ENCODE peak calls at places on chromosomes 11 and 22, in seven cellular contexts. X is ovary, L is neural progenitor cell, Y is kidney epithelial cell, F is right lobe of liver, V is cardiac muscle cell, E is pancreas. J is an unnamed sample. For H3K36me3, the result is how much of the 10 kb centered on the place peaks cover.

GRCh38 chr11:108854366-108854765 is 189.5 kb downstream of the DDX10 start:
- DNase-seq in Y (no peak), X (no peak), F (no peak), V (no peak), E (no peak), L (no peak), J (peak)

GRCh38 chr11:44959064-44959463 is 8.4 kb upstream of the TP53I11 start:
- DNase-seq in Y (no peak), E (no peak), X (no peak), F (no peak), L (no peak), V (no peak), J (no peak)

GRCh38 chr11:43516316-43516820 is 157.6 kb downstream of the TTC17 start:
- DNase-seq in F (no peak), X (no peak), V (no peak), E (no peak), L (peak), Y (no peak), J (no peak)

GRCh38 chr11:120917536-120918239 is 106.2 kb upstream of the TBCEL start:
- DNase-seq in V (no peak), L (no peak), Y (no peak), E (no peak), X (no peak), F (no peak), J (no peak)

GRCh38 chr22:34992672-34993071 is 73.3 kb upstream of the ISX start:
- DNase-seq in Y (no peak), E (no peak), X (no peak), V (no peak), L (no peak), F (no peak), J (no peak)

GRCh38 chr11:61266602-61267001 is 25.6 kb downstream of the PGA5 start:
- DNase-seq in Y (no peak), F (no peak), L (no peak), E (no peak), V (no peak), X (no peak), J (no peak)

GRCh38 chr11:70397983-70398833 is at the start of gene CTTN:
- DNase-seq in Y (peak), E (peak), X (peak), V (peak), F (peak), L (peak), J (peak)

GRCh38 chr11:114058871-114059277 is 637 bp upstream of the ZBTB16 start:
- DNase-seq in L (peak), Y (no peak), E (peak), F (peak), V (peak), X (peak), J (no peak)

GRCh38 chr11:77374611-77375031 is 73.1 kb upstream of the GDPD4 start:
- DNase-seq in F (no peak), V (no peak), Y (no peak), L (no peak), X (no peak), E (no peak), J (no peak)

GRCh38 chr22:40203568-40203967 is 25.8 kb downstream of the TNRC6B start:
- DNase-seq in L (no peak), E (no peak), F (no peak), V (no peak), X (no peak), Y (no peak), J (peak)

GRCh38 chr22:27267145-27267544 is 534.4 kb downstream of the MN1 start:
- DNase-seq in E (no peak), L (no peak), F (no peak), Y (no peak), V (no peak), X (no peak), J (no peak)

GRCh38 chr11:14974021-14974698 is 2.0 kb upstream of the CALCA start:
- DNase-seq in F (no peak), V (no peak), Y (no peak), L (peak), X (no peak), E (peak), J (peak)

GRCh38 chr11:118791961-118792578 is 1.1 kb upstream of the DDX6 start:
- DNase-seq in F (peak), X (peak), L (peak), Y (no peak), E (peak), V (peak), J (peak)

GRCh38 chr22:49099496-49100124 is 728.1 kb downstream of the BRD1 start:
- DNase-seq in X (no peak), E (no peak), V (no peak), F (no peak), Y (peak), L (no peak), J (no peak)

GRCh38 chr11:124707813-124708212 is 31.9 kb upstream of the NRGN start:
- DNase-seq in L (no peak), X (no peak), E (no peak), Y (no peak), F (no peak), V (no peak), J (no peak)

GRCh38 chr11:10931761-10932700 is 74.2 kb upstream of the ZBED5 start:
- DNase-seq in X (peak), E (peak), L (peak), F (no peak), Y (no peak), V (peak), J (no peak)

GRCh38 chr11:34626393-34626792 is 5.5 kb downstream of the EHF start:
- DNase-seq in X (no peak), V (no peak), Y (no peak), F (no peak), E (no peak), L (no peak), J (no peak)

GRCh38 chr11:60307507-60308195 is 19.4 kb upstream of the MS4A6E start:
- DNase-seq in L (no peak), Y (no peak), F (no peak), E (no peak), X (no peak), V (no peak), J (no peak)

GRCh38 chr11:62777389-62777788 is 6.2 kb downstream of the TAF6L start:
- DNase-seq in Y (no peak), X (no peak), E (no peak), V (no peak), F (no peak), L (no peak), J (no peak)

GRCh38 chr11:83827940-83828554 is 541.9 kb upstream of the CCDC90B start:
- DNase-seq in E (no peak), X (no peak), V (peak), Y (no peak), L (peak), F (no peak), J (no peak)

GRCh38 chr11:130407978-130408377 is 20.4 kb downstream of the ADAMTS8 start:
- DNase-seq in E (no peak), V (peak), X (no peak), F (no peak), Y (no peak), L (no peak), J (no peak)

GRCh38 chr22:21861290-21861848 is 6.1 kb downstream of the MAPK1 start:
- DNase-seq in L (no peak), Y (no peak), V (no peak), F (no peak), E (no peak), X (no peak), J (no peak)

GRCh38 chr22:50735739-50736030 is 2.3 kb upstream of the ACR start:
- DNase-seq in E (no peak), V (no peak), Y (no peak), F (no peak), L (no peak), X (no peak), J (no peak)

GRCh38 chr22:49289822-49290221 is 537.9 kb downstream of the BRD1 start:
- DNase-seq in V (no peak), L (no peak), Y (no peak), X (no peak), E (no peak), F (no peak), J (no peak)

GRCh38 chr11:2525941-2526807 is 81.4 kb downstream of the KCNQ1 start:
- DNase-seq in E (peak), F (peak), L (no peak), X (peak), Y (no peak), V (no peak), J (no peak)

GRCh38 chr11:330307-330693 is 9.6 kb upstream of the IFITM3 start:
- DNase-seq in E (no peak), F (no peak), V (no peak), L (no peak), X (no peak), Y (no peak), J (no peak)

GRCh38 chr11:1360181-1360834 is 29.4 kb upstream of the BRSK2 start:
- DNase-seq in F (no peak), V (no peak), L (no peak), X (no peak), E (no peak), Y (no peak), J (no peak)

GRCh38 chr22:46348099-46348695 is 12.7 kb downstream of the TRMU start:
- DNase-seq in F (peak), Y (no peak), L (no peak), E (peak), X (no peak), V (no peak), J (no peak)
- H3K36me3 ChIP-seq in F (under half), Y (under half), L (under half), E (half or more), X (under half), V (under half), J (half or more)

GRCh38 chr22:20559174-20559760 is 51.9 kb downstream of the MED15 start:
- DNase-seq in E (no peak), L (no peak), V (no peak), X (no peak), F (no peak), Y (no peak), J (no peak)

GRCh38 chr22:20554824-20555223 is 47.4 kb downstream of the MED15 start:
- DNase-seq in Y (no peak), F (no peak), X (no peak), L (no peak), V (no peak), E (no peak), J (no peak)

GRCh38 chr22:20560716-20561115 is 53.3 kb downstream of the MED15 start:
- DNase-seq in V (no peak), Y (no peak), X (no peak), L (no peak), F (no peak), E (no peak), J (no peak)

GRCh38 chr22:20561882-20562281 is 54.5 kb downstream of the MED15 start:
- DNase-seq in V (no peak), Y (no peak), L (no peak), E (no peak), F (no peak), X (no peak), J (no peak)

DNA sequence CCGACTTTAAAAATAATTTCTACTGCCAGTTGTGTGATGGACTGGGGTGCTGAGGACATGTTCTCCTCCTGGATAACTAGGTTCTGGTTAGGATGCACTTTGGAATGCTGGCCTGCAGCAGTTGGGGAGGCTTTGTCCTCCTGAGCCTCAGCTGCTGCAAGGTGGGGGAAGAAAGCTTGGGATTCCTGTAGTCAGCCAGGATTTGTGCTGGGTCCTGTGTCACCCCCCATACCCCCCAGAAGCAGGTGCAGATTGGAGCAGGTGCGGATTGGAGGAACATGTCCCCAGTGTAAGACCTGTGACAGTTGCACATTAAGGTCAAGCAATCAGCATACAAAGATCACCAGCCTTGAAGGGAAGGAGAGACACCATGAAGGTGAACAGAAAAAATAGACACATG is 51.1 kb downstream of the MED15 start:
- DNase-seq in F (no peak), E (no peak), L (no peak), Y (no peak), X (no peak), V (no peak), J (no peak)
- H3K36me3 ChIP-seq in F (under half), E (under half), L (under half), Y (under half), X (under half), V (under half), J (half or more)

DNA sequence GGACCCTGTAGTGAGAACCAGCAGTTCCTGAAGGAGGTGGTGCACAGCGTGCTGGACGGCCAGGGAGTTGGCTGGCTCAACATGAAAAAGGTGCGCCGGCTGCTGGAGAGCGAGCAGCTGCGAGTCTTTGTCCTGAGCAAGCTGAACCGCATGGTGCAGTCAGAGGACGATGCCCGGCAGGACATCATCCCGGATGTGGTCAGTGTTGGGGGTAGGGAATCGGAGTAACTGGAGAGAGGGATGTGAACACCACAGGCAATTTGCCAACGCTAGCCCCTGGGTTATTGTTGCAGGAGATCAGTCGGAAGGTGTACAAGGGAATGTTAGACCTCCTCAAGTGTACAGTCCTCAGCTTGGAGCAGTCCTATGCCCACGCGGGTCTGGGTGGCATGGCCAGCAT is 19.9 kb downstream of the MADD start:
- DNase-seq in X (no peak), V (no peak), Y (no peak), F (no peak), E (no peak), L (no peak), J (no peak)
- H3K36me3 ChIP-seq in X (under half), V (half or more), Y (under half), F (under half), E (half or more), L (under half), J (half or more)

GRCh38 chr11:28910926-28911325 is 802.7 kb downstream of the METTL15 start:
- DNase-seq in E (no peak), Y (no peak), X (no peak), V (peak), F (no peak), L (no peak), J (no peak)
- H3K36me3 ChIP-seq in E (under half), Y (under half), X (under half), V (under half), F (under half), L (under half), J (under half)

GRCh38 chr11:36488096-36488495 is 22.0 kb downstream of the TRAF6 start:
- DNase-seq in F (no peak), X (no peak), L (no peak), Y (no peak), E (no peak), V (no peak), J (no peak)

GRCh38 chr11:36492724-36493304 is 17.3 kb downstream of the TRAF6 start:
- DNase-seq in X (no peak), Y (no peak), F (no peak), L (peak), E (no peak), V (peak), J (peak)

GRCh38 chr11:36493332-36493731 is 16.7 kb downstream of the TRAF6 start:
- DNase-seq in E (no peak), L (no peak), Y (no peak), F (no peak), V (no peak), X (no peak), J (no peak)

GRCh38 chr11:36487619-36488018 is 22.5 kb downstream of the TRAF6 start:
- DNase-seq in F (no peak), L (no peak), X (no peak), V (no peak), Y (no peak), E (no peak), J (no peak)

GRCh38 chr11:36490026-36490806 is 19.9 kb downstream of the TRAF6 start:
- DNase-seq in F (no peak), V (no peak), Y (no peak), E (no peak), X (no peak), L (no peak), J (no peak)
- H3K36me3 ChIP-seq in F (under half), V (under half), Y (under half), E (under half), X (under half), L (under half), J (half or more)

DNA sequence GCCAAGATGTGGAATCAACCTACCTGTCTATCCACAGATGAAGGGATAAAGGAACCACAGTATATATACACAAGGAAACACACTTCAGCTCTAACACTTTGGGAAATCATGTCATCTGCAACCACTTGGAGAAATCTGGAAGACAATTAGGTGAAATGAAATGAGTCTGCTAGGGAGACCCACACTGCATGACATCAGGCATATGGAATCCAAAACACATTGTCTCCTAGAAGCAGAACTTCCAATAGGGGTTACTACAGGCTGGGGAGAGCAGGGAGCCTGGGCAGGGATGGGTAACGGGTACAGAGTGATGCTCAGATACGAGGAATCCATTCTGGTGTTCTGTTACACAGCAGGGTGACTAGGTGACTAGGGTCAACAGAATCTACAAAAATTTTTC is 18.3 kb downstream of the RGL4 start:
- DNase-seq in Y (no peak), L (no peak), X (no peak), E (no peak), V (no peak), F (no peak), J (no peak)
- H3K36me3 ChIP-seq in Y (under half), L (under half), X (under half), E (under half), V (under half), F (under half), J (half or more)

GRCh38 chr22:37627091-37627490 is 12.4 kb upstream of the SH3BP1 start:
- DNase-seq in F (no peak), E (no peak), L (no peak), V (peak), X (no peak), Y (no peak), J (no peak)

GRCh38 chr22:37628830-37629229 is 10.6 kb upstream of the SH3BP1 start:
- DNase-seq in L (no peak), F (no peak), V (no peak), X (no peak), Y (no peak), E (no peak), J (no peak)

GRCh38 chr22:37626556-37627075 is 12.9 kb upstream of the SH3BP1 start:
- DNase-seq in X (no peak), E (no peak), L (no peak), V (no peak), F (no peak), Y (no peak), J (no peak)

GRCh38 chr22:37626144-37626543 is 13.3 kb upstream of the SH3BP1 start:
- DNase-seq in F (peak), V (peak), E (no peak), L (no peak), Y (no peak), X (peak), J (no peak)

GRCh38 chr22:37627545-37627944 is 11.9 kb upstream of the SH3BP1 start:
- DNase-seq in L (no peak), Y (no peak), E (no peak), F (no peak), V (no peak), X (no peak), J (peak)
- H3K36me3 ChIP-seq in L (under half), Y (under half), E (under half), F (under half), V (under half), X (under half), J (under half)

GRCh38 chr22:24416095-24416494 is 11.3 kb upstream of the ADORA2A start:
- DNase-seq in V (no peak), F (no peak), L (no peak), Y (no peak), X (no peak), E (peak), J (no peak)

GRCh38 chr22:24413726-24414385 is 13.5 kb upstream of the ADORA2A start:
- DNase-seq in F (no peak), E (no peak), Y (no peak), L (no peak), V (no peak), X (no peak), J (no peak)

GRCh38 chr22:24414984-24415945 is 12.1 kb upstream of the ADORA2A start:
- DNase-seq in X (no peak), F (no peak), L (no peak), E (peak), V (no peak), Y (no peak), J (no peak)

GRCh38 chr22:24413271-24413670 is 14.1 kb upstream of the ADORA2A start:
- DNase-seq in X (no peak), F (no peak), Y (no peak), L (no peak), V (no peak), E (no peak), J (no peak)

DNA sequence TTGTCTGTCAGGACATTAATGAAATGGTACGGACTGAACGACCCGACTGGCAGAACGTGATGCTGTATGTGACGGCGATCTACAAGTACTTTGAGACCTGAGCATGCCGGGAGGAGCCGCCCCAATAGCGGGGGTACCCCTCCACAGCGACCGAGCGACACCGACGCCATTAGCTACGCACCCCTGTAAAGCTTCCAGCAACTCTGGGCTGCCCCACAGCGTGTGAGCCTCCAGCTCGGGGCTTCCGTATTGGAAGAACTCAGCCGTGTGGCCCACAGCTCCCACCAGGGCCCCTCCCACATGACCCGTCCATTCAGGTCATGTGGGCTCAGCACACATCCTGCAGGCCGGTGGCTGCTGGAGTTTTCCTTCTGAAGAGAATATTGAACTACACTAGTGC is 12.9 kb upstream of the ADORA2A start:
- DNase-seq in V (no peak), Y (no peak), F (no peak), E (peak), X (no peak), L (no peak), J (no peak)
- H3K36me3 ChIP-seq in V (under half), Y (under half), F (under half), E (under half), X (under half), L (under half), J (under half)

DNA sequence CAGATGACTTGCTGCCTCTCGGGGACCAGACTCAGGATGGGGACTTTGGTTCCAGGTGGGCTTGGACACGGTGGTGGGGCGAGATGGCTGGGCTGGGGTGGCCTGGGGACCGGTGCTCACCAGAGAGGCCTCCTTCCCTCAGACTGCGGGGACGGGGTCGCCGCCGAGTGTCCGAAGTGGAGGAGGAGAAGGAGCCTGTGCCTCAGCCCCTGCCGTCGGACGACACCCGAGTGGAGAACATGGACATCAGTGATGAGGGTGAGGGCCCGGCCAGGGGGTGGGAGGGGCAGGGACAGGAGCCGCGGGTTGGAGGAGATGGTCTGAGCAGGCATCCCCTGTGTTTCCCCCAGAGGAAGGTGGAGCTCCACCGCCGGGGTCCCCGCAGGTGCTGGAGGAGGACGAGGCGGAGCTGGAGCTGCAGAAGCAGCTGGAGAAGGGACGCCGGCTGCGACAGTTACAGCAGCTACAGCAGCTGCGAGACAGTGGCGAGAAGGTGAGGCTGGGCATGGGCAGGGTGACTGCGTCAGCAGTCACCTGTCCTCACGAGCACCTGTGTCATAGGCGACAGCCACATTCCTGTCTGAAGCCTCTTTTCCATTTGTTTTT is 5.9 kb downstream of the SART1 start:
- DNase-seq in E (no peak), Y (no peak), F (no peak), L (no peak), X (no peak), V (no peak), J (no peak)
- H3K36me3 ChIP-seq in E (under half), Y (under half), F (under half), L (under half), X (under half), V (under half), J (half or more)

J was measured in CD4-positive, CD25-positive, alpha-beta regulatory T cell.